ENCODE peak calls at places on chromosome 7, in six cellular contexts. I is left ventricle myocardium inferior, L is K562, W is IMR-90, B is mesendoderm, C is adrenal gland. F is an unnamed sample. For H3K4me1, the result is how much of the 10 kb centered on the place peaks cover.

GRCh38 chr7:50362712-50363282 is 58.3 kb downstream of the IKZF1 start:
- DNase-seq in B (peak), I (no peak), C (no peak), L (no peak), W (no peak), F (no peak)

GRCh38 chr7:17021205-17021604 is 139.4 kb upstream of the AGR3 start:
- DNase-seq in L (peak), B (no peak), W (peak), I (no peak), C (no peak), F (no peak)

GRCh38 chr7:99642099-99642498 is 25.4 kb downstream of the ZSCAN25 start:
- DNase-seq in L (no peak), I (no peak), B (no peak), W (peak), C (no peak), F (no peak)

GRCh38 chr7:129332354-129333056 is 101.7 kb upstream of the STRIP2 start:
- DNase-seq in C (no peak), L (no peak), I (no peak), W (peak), B (no peak), F (no peak)

GRCh38 chr7:131267631-131268030 is 60.0 kb upstream of the MKLN1 start:
- DNase-seq in L (no peak), C (no peak), B (no peak), I (no peak), W (no peak), F (no peak)

GRCh38 chr7:103989200-103989784 is at the start of gene RELN:
- DNase-seq in B (peak), I (no peak), L (peak), C (no peak), W (peak), F (no peak)

GRCh38 chr7:121344093-121344492 is 15.3 kb downstream of the WNT16 start:
- DNase-seq in W (no peak), I (no peak), B (no peak), C (no peak), L (no peak), F (no peak)

GRCh38 chr7:143043391-143043790 is 8.8 kb upstream of the OR6V1 start:
- DNase-seq in L (no peak), I (no peak), B (no peak), W (no peak), C (no peak), F (no peak)

GRCh38 chr7:27080844-27081423 is 14.9 kb downstream of the HOXA1 start:
- DNase-seq in W (peak), L (no peak), I (no peak), C (no peak), B (peak), F (no peak)

GRCh38 chr7:100080895-100081534 is 508 bp downstream of the ZNF3 start:
- DNase-seq in B (peak), I (no peak), W (peak), C (no peak), L (no peak), F (peak)

GRCh38 chr7:151677581-151678226 is 158.0 kb upstream of the RHEB start:
- DNase-seq in I (no peak), B (no peak), C (no peak), L (peak), W (no peak), F (no peak)

GRCh38 chr7:85103352-85103751 is 83.5 kb downstream of the SEMA3D start:
- DNase-seq in C (no peak), I (peak), L (no peak), W (no peak), B (no peak), F (no peak)

GRCh38 chr7:102433319-102434038 is at the start of gene ORAI2:
- DNase-seq in L (peak), B (peak), C (peak), I (peak), W (peak), F (peak)

GRCh38 chr7:45865594-45866410 is 7.1 kb downstream of the CCDC201 start:
- DNase-seq in I (no peak), B (no peak), C (no peak), W (peak), L (no peak), F (no peak)

GRCh38 chr7:13945670-13946069 is 43.8 kb downstream of the ETV1 start:
- DNase-seq in B (no peak), C (no peak), W (no peak), I (no peak), L (no peak), F (no peak)

GRCh38 chr7:132815130-132815529 is 238.9 kb upstream of the PLXNA4 start:
- DNase-seq in L (no peak), I (no peak), W (peak), C (no peak), B (no peak), F (no peak)

GRCh38 chr7:106620681-106621080 is 40.3 kb downstream of the CCDC71L start:
- DNase-seq in W (no peak), L (no peak), I (no peak), B (no peak), C (no peak), F (no peak)
- H3K4me1 ChIP-seq in W (under half), L (under half), I (under half), B (under half), C (under half), F (under half)

DNA sequence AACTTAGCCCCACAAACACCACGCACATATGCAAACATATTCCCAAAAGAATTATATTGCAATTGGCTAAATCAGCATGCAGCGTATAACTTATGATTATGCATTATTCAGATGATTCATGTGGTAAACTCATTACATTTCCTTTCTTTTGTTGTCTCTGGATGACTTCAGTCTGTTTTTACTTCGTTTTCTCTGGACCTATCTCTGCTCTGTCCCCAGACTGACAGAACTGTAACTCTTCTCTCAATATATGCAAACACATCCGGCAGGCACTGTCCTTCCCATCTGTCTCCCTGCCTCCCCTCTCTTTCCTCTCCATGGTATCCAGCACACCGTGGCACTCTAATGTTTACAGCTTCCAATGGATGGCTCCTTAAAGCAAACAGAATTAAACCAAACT is 6.1 kb upstream of the BAZ1B start:
- DNase-seq in W (no peak), L (no peak), C (no peak), I (no peak), B (no peak), F (no peak)
- H3K4me1 ChIP-seq in W (under half), L (under half), C (under half), I (under half), B (under half), F (under half)

DNA sequence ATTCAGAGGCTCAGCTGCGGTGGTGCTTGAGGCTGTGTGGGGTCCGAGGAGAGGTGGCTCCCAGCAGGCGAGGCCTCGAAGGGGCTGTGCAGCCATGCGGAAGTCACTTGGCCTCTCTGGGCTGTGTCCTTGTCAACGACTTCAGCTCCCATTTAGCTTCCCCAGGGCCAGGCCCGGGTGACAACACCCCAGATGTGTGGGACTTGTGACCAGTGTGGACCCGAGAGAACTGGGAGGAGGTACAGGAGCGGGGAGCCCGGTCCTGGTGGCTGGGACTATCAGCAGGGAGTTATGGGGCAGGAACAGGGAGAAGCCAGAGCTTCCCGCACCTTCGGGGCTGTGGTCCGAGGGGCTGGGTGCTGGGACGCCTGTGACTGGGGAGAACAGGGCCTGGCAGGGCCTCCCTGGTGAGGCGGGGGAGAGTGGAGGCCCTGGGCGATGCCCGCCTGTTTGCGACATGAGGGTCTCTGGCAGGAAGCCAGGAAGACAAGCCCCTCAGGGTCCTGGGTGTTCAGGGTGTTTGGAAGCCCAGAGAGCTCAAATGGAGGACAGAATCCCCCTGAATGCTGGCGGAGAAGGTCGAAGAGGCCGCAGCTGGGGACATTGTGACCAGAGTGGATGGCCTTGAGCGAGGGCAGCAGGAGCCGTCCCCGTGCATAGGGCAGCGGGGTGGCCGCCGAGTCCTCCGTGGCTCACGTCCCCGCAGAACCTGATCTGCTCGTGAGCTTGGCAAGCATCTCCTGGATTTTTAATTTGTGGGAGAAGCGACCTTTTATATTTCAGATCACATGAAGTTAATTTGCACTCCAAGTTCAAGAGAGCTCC is 30.0 kb upstream of the PSMG3 start:
- DNase-seq in W (no peak), C (no peak), L (no peak), I (no peak), B (no peak), F (no peak)
- H3K4me1 ChIP-seq in W (under half), C (under half), L (under half), I (under half), B (under half), F (under half)

GRCh38 chr7:115010436-115010810 is 88.5 kb downstream of the MDFIC start:
- DNase-seq in I (no peak), B (no peak), L (no peak), C (no peak), W (no peak), F (no peak)
- H3K4me1 ChIP-seq in I (under half), B (under half), L (under half), C (under half), W (under half), F (under half)

GRCh38 chr7:43138710-43139601 is 26.5 kb downstream of the HECW1 start:
- DNase-seq in B (peak), C (no peak), L (no peak), W (peak), I (no peak), F (no peak)
- H3K4me1 ChIP-seq in B (under half), C (under half), L (under half), W (under half), I (under half), F (under half)

GRCh38 chr7:157336383-157337315 is at the start of gene DNAJB6:
- DNase-seq in C (peak), W (peak), B (peak), I (peak), L (peak), F (peak)

GRCh38 chr7:157337316-157338149 is 729 bp downstream of the DNAJB6 start:
- DNase-seq in L (peak), B (peak), W (peak), C (peak), I (peak), F (peak)

GRCh38 chr7:157335991-157336382 is 817 bp upstream of the DNAJB6 start:
- DNase-seq in B (peak), W (no peak), C (peak), L (no peak), I (no peak), F (no peak)

GRCh38 chr7:157339777-157340677 is 3.2 kb downstream of the DNAJB6 start:
- DNase-seq in C (peak), B (peak), L (peak), I (peak), W (peak), F (peak)

GRCh38 chr7:157335256-157335655 is 1.5 kb upstream of the DNAJB6 start:
- DNase-seq in B (no peak), I (no peak), L (no peak), C (no peak), W (no peak), F (no peak)
- H3K4me1 ChIP-seq in B (under half), I (under half), L (under half), C (under half), W (under half), F (half or more)

DNA sequence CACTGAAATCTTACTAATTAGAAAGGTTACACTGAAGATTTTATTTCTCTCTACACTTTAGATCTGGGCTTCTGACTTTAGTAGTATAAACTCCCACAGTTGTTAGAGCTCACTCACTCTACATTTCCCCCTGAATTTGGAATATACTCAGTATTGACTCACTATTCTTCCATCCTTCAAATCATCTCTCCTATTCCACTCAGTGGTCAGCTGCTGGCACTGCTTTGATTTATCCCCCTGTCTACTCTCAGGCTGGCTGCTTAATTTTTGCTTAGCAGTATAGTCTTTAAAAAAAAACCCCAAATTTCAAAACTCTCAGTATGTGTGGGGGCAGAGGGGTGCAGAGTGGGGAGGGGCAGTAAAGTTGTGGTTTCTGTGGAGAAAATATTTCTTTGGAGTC is 68.9 kb downstream of the CDK6 start:
- DNase-seq in I (no peak), W (peak), L (no peak), C (no peak), B (no peak), F (no peak)
- H3K4me1 ChIP-seq in I (half or more), W (under half), L (under half), C (under half), B (under half), F (under half)

GRCh38 chr7:25647872-25648271 is 419.6 kb upstream of the NPVF start:
- DNase-seq in W (no peak), I (no peak), L (peak), B (no peak), C (no peak), F (no peak)

GRCh38 chr7:25643770-25644394 is 415.6 kb upstream of the NPVF start:
- DNase-seq in I (no peak), B (no peak), C (no peak), W (no peak), L (peak), F (no peak)

GRCh38 chr7:25643285-25643684 is 415.0 kb upstream of the NPVF start:
- DNase-seq in I (no peak), L (no peak), C (no peak), B (no peak), W (no peak), F (no peak)

GRCh38 chr7:25642849-25643248 is 414.6 kb upstream of the NPVF start:
- DNase-seq in B (no peak), C (no peak), L (no peak), W (no peak), I (no peak), F (no peak)

DNA sequence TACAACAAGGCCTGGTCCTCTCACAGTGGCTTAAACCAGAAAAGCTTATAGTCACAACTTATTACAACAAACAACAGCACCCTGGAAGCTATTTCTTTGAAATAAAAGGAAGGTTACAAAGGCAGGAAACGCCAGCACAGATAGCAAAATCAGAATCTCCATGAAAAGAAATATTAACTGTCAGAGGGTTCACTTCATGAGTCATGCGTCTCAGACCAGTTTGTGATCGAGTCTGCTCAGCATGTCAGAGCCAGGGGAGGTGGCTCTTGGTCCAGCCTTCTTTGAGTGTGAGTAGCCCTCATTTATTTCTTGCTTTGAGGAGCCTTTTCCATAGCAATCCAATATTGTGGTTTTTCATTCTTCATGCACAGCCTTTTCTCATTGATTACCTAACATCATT is 418.7 kb upstream of the NPVF start:
- DNase-seq in I (no peak), B (no peak), L (peak), W (no peak), C (no peak), F (no peak)
- H3K4me1 ChIP-seq in I (under half), B (under half), L (under half), W (under half), C (under half), F (under half)

F was measured in Karpas-422.